ENCODE peak calls at places on chromosomes 5 and 9, in five cellular contexts. One of them, this sample, is unnamed.

GRCh38 chr5:97735209-97735608 is 552.2 kb upstream of the RIOK2 start:
- DNase-seq in activated CD4-positive, alpha-beta T cell treated with anti-CD3 and anti-CD28 coated beads, Interleukin-2, amount 50 U/mL, for 4 hours: no peak
- DNase-seq in activated T-cell treated with anti-CD3 and anti-CD28 coated beads, Interleukin-2, amount 50 U/mL, for 1 hour: no peak
- DNase-seq in HTR-8/SVneo: no peak
- DNase-seq in hepatic stellate cell: peak; percentile 7
- DNase-seq in this sample: no peak

GRCh38 chr5:173753307-173754168 is 134.6 kb upstream of the CPEB4 start:
- DNase-seq in hepatic stellate cell: no peak
- DNase-seq in activated T-cell treated with anti-CD3 and anti-CD28 coated beads, Interleukin-2, amount 50 U/mL, for 1 hour: no peak
- DNase-seq in activated CD4-positive, alpha-beta T cell treated with anti-CD3 and anti-CD28 coated beads, Interleukin-2, amount 50 U/mL, for 4 hours: no peak
- DNase-seq in HTR-8/SVneo: peak; percentile 62
- DNase-seq in this sample: no peak

GRCh38 chr5:94544784-94545318 is 73.6 kb downstream of the KIAA0825 start:
- DNase-seq in HTR-8/SVneo: no peak
- DNase-seq in hepatic stellate cell: no peak
- DNase-seq in activated T-cell treated with anti-CD3 and anti-CD28 coated beads, Interleukin-2, amount 50 U/mL, for 1 hour: no peak
- DNase-seq in activated CD4-positive, alpha-beta T cell treated with anti-CD3 and anti-CD28 coated beads, Interleukin-2, amount 50 U/mL, for 4 hours: no peak
- DNase-seq in this sample: no peak

GRCh38 chr9:32384002-32384363 is 460 bp upstream of the ACO1 start:
- DNase-seq in hepatic stellate cell: no peak
- DNase-seq in HTR-8/SVneo: no peak
- DNase-seq in activated CD4-positive, alpha-beta T cell treated with anti-CD3 and anti-CD28 coated beads, Interleukin-2, amount 50 U/mL, for 4 hours: no peak
- DNase-seq in activated T-cell treated with anti-CD3 and anti-CD28 coated beads, Interleukin-2, amount 50 U/mL, for 1 hour: no peak
- DNase-seq in this sample: no peak

GRCh38 chr9:22454021-22454420 is 7.4 kb downstream of the DMRTA1 start:
- DNase-seq in activated CD4-positive, alpha-beta T cell treated with anti-CD3 and anti-CD28 coated beads, Interleukin-2, amount 50 U/mL, for 4 hours: no peak
- DNase-seq in hepatic stellate cell: no peak
- DNase-seq in activated T-cell treated with anti-CD3 and anti-CD28 coated beads, Interleukin-2, amount 50 U/mL, for 1 hour: no peak
- DNase-seq in HTR-8/SVneo: no peak
- DNase-seq in this sample: no peak

GRCh38 chr5:2205596-2205995 is 322.9 kb upstream of the IRX4 start:
- DNase-seq in activated CD4-positive, alpha-beta T cell treated with anti-CD3 and anti-CD28 coated beads, Interleukin-2, amount 50 U/mL, for 4 hours: no peak
- DNase-seq in hepatic stellate cell: no peak
- DNase-seq in activated T-cell treated with anti-CD3 and anti-CD28 coated beads, Interleukin-2, amount 50 U/mL, for 1 hour: no peak
- DNase-seq in HTR-8/SVneo: no peak
- DNase-seq in this sample: no peak

GRCh38 chr5:134975078-134975715 is 7.5 kb downstream of the CATSPER3 start:
- DNase-seq in hepatic stellate cell: no peak
- DNase-seq in activated T-cell treated with anti-CD3 and anti-CD28 coated beads, Interleukin-2, amount 50 U/mL, for 1 hour: no peak
- DNase-seq in activated CD4-positive, alpha-beta T cell treated with anti-CD3 and anti-CD28 coated beads, Interleukin-2, amount 50 U/mL, for 4 hours: no peak
- DNase-seq in HTR-8/SVneo: no peak
- DNase-seq in this sample: no peak

GRCh38 chr9:120941046-120941770 is 14.6 kb upstream of the TRAF1 start:
- DNase-seq in activated T-cell treated with anti-CD3 and anti-CD28 coated beads, Interleukin-2, amount 50 U/mL, for 1 hour: no peak
- DNase-seq in hepatic stellate cell: no peak
- DNase-seq in HTR-8/SVneo: no peak
- DNase-seq in activated CD4-positive, alpha-beta T cell treated with anti-CD3 and anti-CD28 coated beads, Interleukin-2, amount 50 U/mL, for 4 hours: no peak
- DNase-seq in this sample: no peak

GRCh38 chr9:136411358-136411757 is 900 bp downstream of the PMPCA start:
- DNase-seq in activated T-cell treated with anti-CD3 and anti-CD28 coated beads, Interleukin-2, amount 50 U/mL, for 1 hour: no peak
- DNase-seq in activated CD4-positive, alpha-beta T cell treated with anti-CD3 and anti-CD28 coated beads, Interleukin-2, amount 50 U/mL, for 4 hours: no peak
- DNase-seq in HTR-8/SVneo: no peak
- DNase-seq in hepatic stellate cell: no peak
- DNase-seq in this sample: no peak

GRCh38 chr5:143347698-143348344 is 55.7 kb downstream of the NR3C1 start:
- DNase-seq in activated CD4-positive, alpha-beta T cell treated with anti-CD3 and anti-CD28 coated beads, Interleukin-2, amount 50 U/mL, for 4 hours: no peak
- DNase-seq in hepatic stellate cell: no peak
- DNase-seq in activated T-cell treated with anti-CD3 and anti-CD28 coated beads, Interleukin-2, amount 50 U/mL, for 1 hour: no peak
- DNase-seq in HTR-8/SVneo: no peak
- DNase-seq in this sample: no peak

GRCh38 chr5:56746553-56746952 is 68.8 kb upstream of the MAP3K1 start:
- DNase-seq in HTR-8/SVneo: no peak
- DNase-seq in activated CD4-positive, alpha-beta T cell treated with anti-CD3 and anti-CD28 coated beads, Interleukin-2, amount 50 U/mL, for 4 hours: no peak
- DNase-seq in hepatic stellate cell: no peak
- DNase-seq in activated T-cell treated with anti-CD3 and anti-CD28 coated beads, Interleukin-2, amount 50 U/mL, for 1 hour: no peak
- DNase-seq in this sample: no peak

GRCh38 chr9:114155263-114155966 is at the start of gene COL27A1:
- DNase-seq in HTR-8/SVneo: peak; percentile 76
- DNase-seq in activated T-cell treated with anti-CD3 and anti-CD28 coated beads, Interleukin-2, amount 50 U/mL, for 1 hour: peak; percentile 80
- DNase-seq in hepatic stellate cell: peak; percentile 91
- DNase-seq in activated CD4-positive, alpha-beta T cell treated with anti-CD3 and anti-CD28 coated beads, Interleukin-2, amount 50 U/mL, for 4 hours: peak; percentile 73
- DNase-seq in this sample: peak; percentile 65

GRCh38 chr5:122492675-122493074 is 180.6 kb downstream of the SNCAIP start:
- DNase-seq in activated T-cell treated with anti-CD3 and anti-CD28 coated beads, Interleukin-2, amount 50 U/mL, for 1 hour: no peak
- DNase-seq in activated CD4-positive, alpha-beta T cell treated with anti-CD3 and anti-CD28 coated beads, Interleukin-2, amount 50 U/mL, for 4 hours: no peak
- DNase-seq in hepatic stellate cell: no peak
- DNase-seq in HTR-8/SVneo: no peak
- DNase-seq in this sample: no peak

GRCh38 chr5:11724947-11725346 is 179.3 kb downstream of the CTNND2 start:
- DNase-seq in HTR-8/SVneo: no peak
- DNase-seq in hepatic stellate cell: no peak
- DNase-seq in activated T-cell treated with anti-CD3 and anti-CD28 coated beads, Interleukin-2, amount 50 U/mL, for 1 hour: no peak
- DNase-seq in activated CD4-positive, alpha-beta T cell treated with anti-CD3 and anti-CD28 coated beads, Interleukin-2, amount 50 U/mL, for 4 hours: no peak
- DNase-seq in this sample: no peak

GRCh38 chr9:89526667-89527066 is 28.8 kb upstream of the SEMA4D start:
- DNase-seq in HTR-8/SVneo: no peak
- DNase-seq in hepatic stellate cell: no peak
- DNase-seq in activated CD4-positive, alpha-beta T cell treated with anti-CD3 and anti-CD28 coated beads, Interleukin-2, amount 50 U/mL, for 4 hours: no peak
- DNase-seq in activated T-cell treated with anti-CD3 and anti-CD28 coated beads, Interleukin-2, amount 50 U/mL, for 1 hour: no peak
- DNase-seq in this sample: no peak

GRCh38 chr5:16965581-16965980 is 29.5 kb upstream of the MYO10 start:
- DNase-seq in HTR-8/SVneo: no peak
- DNase-seq in hepatic stellate cell: no peak
- DNase-seq in activated T-cell treated with anti-CD3 and anti-CD28 coated beads, Interleukin-2, amount 50 U/mL, for 1 hour: no peak
- DNase-seq in activated CD4-positive, alpha-beta T cell treated with anti-CD3 and anti-CD28 coated beads, Interleukin-2, amount 50 U/mL, for 4 hours: no peak
- DNase-seq in this sample: no peak

GRCh38 chr9:27160636-27161035 is 51.6 kb downstream of the TEK start:
- DNase-seq in activated T-cell treated with anti-CD3 and anti-CD28 coated beads, Interleukin-2, amount 50 U/mL, for 1 hour: no peak
- DNase-seq in hepatic stellate cell: no peak
- DNase-seq in activated CD4-positive, alpha-beta T cell treated with anti-CD3 and anti-CD28 coated beads, Interleukin-2, amount 50 U/mL, for 4 hours: no peak
- DNase-seq in HTR-8/SVneo: no peak
- DNase-seq in this sample: no peak

GRCh38 chr5:128491291-128491690 is 46.8 kb downstream of the FBN2 start:
- DNase-seq in hepatic stellate cell: no peak
- DNase-seq in HTR-8/SVneo: no peak
- DNase-seq in activated T-cell treated with anti-CD3 and anti-CD28 coated beads, Interleukin-2, amount 50 U/mL, for 1 hour: no peak
- DNase-seq in activated CD4-positive, alpha-beta T cell treated with anti-CD3 and anti-CD28 coated beads, Interleukin-2, amount 50 U/mL, for 4 hours: no peak
- DNase-seq in this sample: no peak

GRCh38 chr5:67942451-67942830 is 273.1 kb upstream of the PIK3R1 start:
- DNase-seq in activated CD4-positive, alpha-beta T cell treated with anti-CD3 and anti-CD28 coated beads, Interleukin-2, amount 50 U/mL, for 4 hours: no peak
- DNase-seq in activated T-cell treated with anti-CD3 and anti-CD28 coated beads, Interleukin-2, amount 50 U/mL, for 1 hour: no peak
- DNase-seq in HTR-8/SVneo: no peak
- DNase-seq in hepatic stellate cell: no peak
- DNase-seq in this sample: no peak

GRCh38 chr9:136235171-136235570 is 10.4 kb downstream of the QSOX2 start:
- DNase-seq in activated T-cell treated with anti-CD3 and anti-CD28 coated beads, Interleukin-2, amount 50 U/mL, for 1 hour: no peak
- DNase-seq in hepatic stellate cell: no peak
- DNase-seq in activated CD4-positive, alpha-beta T cell treated with anti-CD3 and anti-CD28 coated beads, Interleukin-2, amount 50 U/mL, for 4 hours: no peak
- DNase-seq in HTR-8/SVneo: no peak
- DNase-seq in this sample: no peak

GRCh38 chr5:120217001-120217400 is 247.1 kb upstream of the PRR16 start:
- DNase-seq in HTR-8/SVneo: no peak
- DNase-seq in activated T-cell treated with anti-CD3 and anti-CD28 coated beads, Interleukin-2, amount 50 U/mL, for 1 hour: no peak
- DNase-seq in hepatic stellate cell: no peak
- DNase-seq in activated CD4-positive, alpha-beta T cell treated with anti-CD3 and anti-CD28 coated beads, Interleukin-2, amount 50 U/mL, for 4 hours: no peak
- DNase-seq in this sample: no peak

GRCh38 chr9:25648116-25648515 is 30.1 kb downstream of the TUSC1 start:
- DNase-seq in hepatic stellate cell: no peak
- DNase-seq in activated T-cell treated with anti-CD3 and anti-CD28 coated beads, Interleukin-2, amount 50 U/mL, for 1 hour: no peak
- DNase-seq in activated CD4-positive, alpha-beta T cell treated with anti-CD3 and anti-CD28 coated beads, Interleukin-2, amount 50 U/mL, for 4 hours: no peak
- DNase-seq in HTR-8/SVneo: no peak
- DNase-seq in this sample: no peak

GRCh38 chr5:95621839-95622629 is 2.1 kb downstream of the GPR150 start:
- DNase-seq in activated CD4-positive, alpha-beta T cell treated with anti-CD3 and anti-CD28 coated beads, Interleukin-2, amount 50 U/mL, for 4 hours: peak; percentile 7
- DNase-seq in hepatic stellate cell: no peak
- DNase-seq in HTR-8/SVneo: no peak
- DNase-seq in activated T-cell treated with anti-CD3 and anti-CD28 coated beads, Interleukin-2, amount 50 U/mL, for 1 hour: peak; percentile 31
- DNase-seq in this sample: no peak

GRCh38 chr9:6498982-6499381 is 86.0 kb downstream of the UHRF2 start:
- DNase-seq in hepatic stellate cell: peak; percentile 29
- DNase-seq in HTR-8/SVneo: no peak
- DNase-seq in activated T-cell treated with anti-CD3 and anti-CD28 coated beads, Interleukin-2, amount 50 U/mL, for 1 hour: no peak
- DNase-seq in activated CD4-positive, alpha-beta T cell treated with anti-CD3 and anti-CD28 coated beads, Interleukin-2, amount 50 U/mL, for 4 hours: no peak
- DNase-seq in this sample: no peak

GRCh38 chr9:127976943-127977871 is 3.6 kb downstream of the EEIG1 start:
- DNase-seq in activated T-cell treated with anti-CD3 and anti-CD28 coated beads, Interleukin-2, amount 50 U/mL, for 1 hour: peak; percentile 34
- DNase-seq in HTR-8/SVneo: no peak
- DNase-seq in hepatic stellate cell: no peak
- DNase-seq in activated CD4-positive, alpha-beta T cell treated with anti-CD3 and anti-CD28 coated beads, Interleukin-2, amount 50 U/mL, for 4 hours: no peak
- DNase-seq in this sample: no peak

GRCh38 chr5:39598641-39599248 is 174.0 kb upstream of the DAB2 start:
- DNase-seq in activated T-cell treated with anti-CD3 and anti-CD28 coated beads, Interleukin-2, amount 50 U/mL, for 1 hour: no peak
- DNase-seq in activated CD4-positive, alpha-beta T cell treated with anti-CD3 and anti-CD28 coated beads, Interleukin-2, amount 50 U/mL, for 4 hours: no peak
- DNase-seq in hepatic stellate cell: no peak
- DNase-seq in HTR-8/SVneo: no peak
- DNase-seq in this sample: no peak

GRCh38 chr5:14706615-14707021 is 42.1 kb downstream of the OTULIN start:
- DNase-seq in HTR-8/SVneo: peak; percentile 54
- DNase-seq in hepatic stellate cell: peak; percentile 83
- DNase-seq in activated CD4-positive, alpha-beta T cell treated with anti-CD3 and anti-CD28 coated beads, Interleukin-2, amount 50 U/mL, for 4 hours: no peak
- DNase-seq in activated T-cell treated with anti-CD3 and anti-CD28 coated beads, Interleukin-2, amount 50 U/mL, for 1 hour: peak; percentile 49
- DNase-seq in this sample: no peak

GRCh38 chr9:137247916-137248175 is 3.2 kb upstream of the STPG3 start:
- DNase-seq in HTR-8/SVneo: no peak
- DNase-seq in activated T-cell treated with anti-CD3 and anti-CD28 coated beads, Interleukin-2, amount 50 U/mL, for 1 hour: no peak
- DNase-seq in hepatic stellate cell: no peak
- DNase-seq in activated CD4-positive, alpha-beta T cell treated with anti-CD3 and anti-CD28 coated beads, Interleukin-2, amount 50 U/mL, for 4 hours: no peak
- DNase-seq in this sample: no peak

GRCh38 chr9:105206821-105207699 is 37.4 kb upstream of the SLC44A1 start:
- DNase-seq in HTR-8/SVneo: no peak
- DNase-seq in hepatic stellate cell: no peak
- DNase-seq in activated T-cell treated with anti-CD3 and anti-CD28 coated beads, Interleukin-2, amount 50 U/mL, for 1 hour: no peak
- DNase-seq in activated CD4-positive, alpha-beta T cell treated with anti-CD3 and anti-CD28 coated beads, Interleukin-2, amount 50 U/mL, for 4 hours: no peak
- DNase-seq in this sample: no peak

GRCh38 chr9:110427497-110428104 is 89.9 kb upstream of the TXNDC8 start:
- DNase-seq in hepatic stellate cell: no peak
- DNase-seq in HTR-8/SVneo: no peak
- DNase-seq in activated T-cell treated with anti-CD3 and anti-CD28 coated beads, Interleukin-2, amount 50 U/mL, for 1 hour: no peak
- DNase-seq in activated CD4-positive, alpha-beta T cell treated with anti-CD3 and anti-CD28 coated beads, Interleukin-2, amount 50 U/mL, for 4 hours: no peak
- DNase-seq in this sample: no peak

GRCh38 chr9:77926314-77926959 is 105.2 kb downstream of the GNAQ start:
- DNase-seq in HTR-8/SVneo: peak; percentile 61
- DNase-seq in activated CD4-positive, alpha-beta T cell treated with anti-CD3 and anti-CD28 coated beads, Interleukin-2, amount 50 U/mL, for 4 hours: no peak
- DNase-seq in hepatic stellate cell: peak; percentile 30
- DNase-seq in activated T-cell treated with anti-CD3 and anti-CD28 coated beads, Interleukin-2, amount 50 U/mL, for 1 hour: no peak
- DNase-seq in this sample: no peak

GRCh38 chr5:83714780-83715179 is 5.9 kb downstream of the HAPLN1 start:
- DNase-seq in activated CD4-positive, alpha-beta T cell treated with anti-CD3 and anti-CD28 coated beads, Interleukin-2, amount 50 U/mL, for 4 hours: no peak
- DNase-seq in HTR-8/SVneo: no peak
- DNase-seq in activated T-cell treated with anti-CD3 and anti-CD28 coated beads, Interleukin-2, amount 50 U/mL, for 1 hour: no peak
- DNase-seq in hepatic stellate cell: no peak
- DNase-seq in this sample: no peak

GRCh38 chr9:91223000-91223399 is 138.7 kb downstream of the AUH start:
- DNase-seq in HTR-8/SVneo: no peak
- DNase-seq in activated T-cell treated with anti-CD3 and anti-CD28 coated beads, Interleukin-2, amount 50 U/mL, for 1 hour: no peak
- DNase-seq in activated CD4-positive, alpha-beta T cell treated with anti-CD3 and anti-CD28 coated beads, Interleukin-2, amount 50 U/mL, for 4 hours: no peak
- DNase-seq in hepatic stellate cell: no peak
- DNase-seq in this sample: no peak